ENCODE peak calls at places on chromosome 17, in four cellular contexts. K is endothelial cell of umbilical vein, G is colonic mucosa, I is RWPE2. B is an unnamed sample.

GRCh38 chr17:32792207-32792606 is 84.7 kb downstream of the MYO1D start:
- DNase-seq in K (no peak), G (no peak), I (no peak), B (no peak)

GRCh38 chr17:43702636-43703035 is 40.9 kb upstream of the MEOX1 start:
- DNase-seq in K (no peak), G (no peak), I (no peak), B (no peak)

GRCh38 chr17:49434821-49435581 is 20.3 kb upstream of the PHB1 start:
- DNase-seq in K (peak), G (peak), I (no peak), B (peak)

GRCh38 chr17:38674013-38674748 is 576 bp downstream of the EPOP start:
- DNase-seq in K (no peak), G (no peak), I (no peak), B (no peak)

GRCh38 chr17:13078591-13078990 is 60.8 kb upstream of the ELAC2 start:
- DNase-seq in K (no peak), G (no peak), I (no peak), B (no peak)

GRCh38 chr17:79925242-79925957 is 86.2 kb upstream of the CBX4 start:
- DNase-seq in K (no peak), G (peak), I (no peak), B (peak)

GRCh38 chr17:78748730-78749317 is 33.2 kb downstream of the CYTH1 start:
- DNase-seq in K (peak), G (peak), I (no peak), B (peak)

GRCh38 chr17:56131431-56131830 is 21.8 kb upstream of the ANKFN1 start:
- DNase-seq in K (no peak), G (no peak), I (no peak), B (no peak)

GRCh38 chr17:7204335-7204734 is 15.3 kb downstream of the DLG4 start:
- DNase-seq in K (no peak), G (no peak), I (no peak), B (no peak)

GRCh38 chr17:71633391-71633849 is 487.4 kb upstream of the SOX9 start:
- DNase-seq in K (no peak), G (peak), I (peak), B (no peak)

GRCh38 chr17:63998721-63999679 is 849 bp downstream of the PRR29 start:
- DNase-seq in K (no peak), G (no peak), I (peak), B (no peak)

GRCh38 chr17:81482673-81483072 is 29.9 kb downstream of the ACTG1 start:
- DNase-seq in K (no peak), G (no peak), I (peak), B (no peak)

GRCh38 chr17:32281011-32281451 is 15.4 kb downstream of the RHBDL3 start:
- DNase-seq in K (peak), G (no peak), I (no peak), B (no peak)

GRCh38 chr17:30716461-30717289 is 107.8 kb downstream of the CRLF3 start:
- DNase-seq in K (no peak), G (no peak), I (peak), B (no peak)

GRCh38 chr17:74243013-74243755 is 29.8 kb downstream of the TTYH2 start:
- DNase-seq in K (no peak), G (no peak), I (peak), B (peak)

GRCh38 chr17:62627904-62628603 is 584 bp downstream of the MRC2 start:
- DNase-seq in K (peak), G (peak), I (no peak), B (peak)

GRCh38 chr17:76370261-76370993 is 14.0 kb upstream of the SPHK1 start:
- DNase-seq in K (peak), G (no peak), I (peak), B (no peak)

DNA sequence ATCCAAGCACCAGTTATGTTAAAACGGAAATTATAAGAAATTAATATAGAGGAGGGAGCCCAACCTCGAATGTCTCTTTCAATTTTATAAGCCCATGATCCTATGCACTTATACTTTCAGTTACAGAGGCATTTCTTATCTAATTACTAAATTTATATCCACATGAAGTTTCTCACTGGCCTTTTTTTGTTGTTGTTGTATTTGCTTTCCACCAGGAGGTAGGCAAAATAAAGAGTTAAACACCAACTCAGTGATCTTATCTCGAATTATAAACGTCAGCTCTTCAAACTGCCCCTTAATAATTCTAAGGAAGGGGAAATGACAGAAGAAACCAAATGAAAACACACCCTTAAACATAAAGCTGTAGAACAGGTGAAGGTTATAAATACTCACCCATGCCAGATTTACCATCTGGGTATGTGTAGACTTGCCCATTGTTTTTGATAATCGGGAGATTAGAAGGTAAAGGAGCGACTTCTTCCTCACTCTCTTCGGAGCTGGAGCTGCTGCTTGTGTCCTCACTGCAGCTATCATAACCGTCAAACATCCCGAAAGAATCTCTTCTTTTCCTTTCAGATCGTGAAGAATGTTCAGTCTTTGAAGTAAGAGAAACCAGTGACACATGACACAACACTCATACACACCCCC is 35.1 kb downstream of the MBTD1 start:
- DNase-seq in K (peak), G (no peak), I (no peak), B (no peak)
- H3K27ac ChIP-seq in K (peak), G (no peak), I (peak), B (no peak)

GRCh38 chr17:21304091-21304490 is 19.6 kb downstream of the MAP2K3 start:
- DNase-seq in K (peak), G (no peak), I (peak), B (no peak)
- H3K27ac ChIP-seq in K (no peak), G (no peak), I (no peak), B (no peak)

DNA sequence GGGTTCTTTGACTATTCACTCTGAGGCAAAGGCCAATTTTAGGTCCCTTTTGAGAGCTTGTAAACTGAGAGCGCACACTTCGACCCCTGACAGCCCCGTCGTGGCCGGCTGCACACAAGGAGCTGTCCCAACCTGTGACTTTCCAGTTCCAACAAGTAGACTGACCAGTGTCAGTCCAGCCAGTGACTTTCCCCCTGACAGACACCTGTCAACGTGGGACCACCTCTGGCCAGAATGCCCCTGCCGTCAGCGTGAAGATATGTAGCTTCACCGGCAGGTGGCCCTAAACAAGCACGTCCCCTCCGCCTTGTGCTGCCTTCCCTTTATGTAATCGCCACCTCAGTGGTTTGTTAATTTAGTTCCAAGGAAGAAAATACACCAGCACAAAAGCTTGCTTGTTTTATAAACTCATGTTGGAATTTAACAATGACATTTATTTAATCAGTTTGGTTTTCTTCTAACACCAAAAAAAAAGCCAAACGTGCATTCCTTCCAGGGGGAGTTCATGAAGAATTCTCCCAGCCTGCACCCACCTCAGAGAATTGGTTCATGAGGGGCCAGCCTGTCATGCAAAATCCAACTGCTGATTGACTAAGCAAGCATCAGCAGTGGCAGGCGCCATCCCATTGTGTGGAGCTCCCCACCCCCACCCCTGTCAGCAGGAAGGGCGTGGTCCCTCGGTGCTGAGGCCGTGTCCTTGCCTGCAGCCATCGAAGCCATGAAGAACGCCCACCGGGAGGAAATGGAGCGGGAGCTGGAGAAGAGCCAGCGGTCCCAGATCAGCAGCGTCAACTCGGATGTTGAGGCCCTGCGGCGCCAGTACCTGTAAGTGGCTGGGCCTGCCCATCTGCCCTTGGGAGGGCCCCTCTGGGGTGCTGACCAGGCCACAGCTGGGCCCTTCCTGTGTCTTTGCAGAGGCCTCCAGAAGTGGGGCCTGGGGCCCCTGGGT is 33.9 kb downstream of the PLD6 start:
- DNase-seq in K (peak), G (no peak), I (no peak), B (no peak)
- H3K27ac ChIP-seq in K (no peak), G (no peak), I (no peak), B (peak)

GRCh38 chr17:1053661-1054360 is 56.9 kb downstream of the TIMM22 start:
- DNase-seq in K (no peak), G (no peak), I (no peak), B (no peak)
- H3K27ac ChIP-seq in K (no peak), G (no peak), I (no peak), B (no peak)